ENCODE peak calls at places on chromosomes 6 and 20, in nine cellular contexts. V is upper lobe of left lung, U is heart left ventricle, L is omental fat pad, W is transverse colon, R is mesothelial cell of epicardium, D is osteocyte, N is neural crest cell, F is AG10803. Y is an unnamed sample.

GRCh38 chr6:63584125-63584514 is 11.8 kb downstream of the LOC128125822 start:
- DNase-seq in V (no peak), U (no peak), L (no peak), W (no peak), R (no peak), D (no peak), N (no peak), F (no peak), Y (no peak)

GRCh38 chr6:124658053-124658452 is 304.2 kb upstream of the RNF217 start:
- DNase-seq in V (no peak), U (no peak), L (no peak), W (no peak), R (no peak), D (no peak), N (no peak), F (no peak), Y (no peak)

GRCh38 chr6:168616807-168617756 is 176.1 kb downstream of the SMOC2 start:
- DNase-seq in V (no peak), U (no peak), L (no peak), W (peak; percentile 52), R (no peak), D (no peak), N (no peak), F (no peak), Y (no peak)

GRCh38 chr6:39887692-39888450 is 46.4 kb downstream of the MOCS1 start:
- DNase-seq in V (no peak), U (peak; percentile 83), L (peak; percentile 26), W (peak; percentile 38), R (peak; percentile 53), D (peak; percentile 92), N (peak; percentile 40), F (peak; percentile 94), Y (no peak)

GRCh38 chr6:34025112-34025807 is 120.6 kb downstream of the GRM4 start:
- DNase-seq in V (no peak), U (no peak), L (no peak), W (no peak), R (no peak), D (no peak), N (no peak), F (no peak), Y (no peak)

GRCh38 chr6:96058094-96058493 is 42.3 kb downstream of the FUT9 start:
- DNase-seq in V (no peak), U (no peak), L (no peak), W (no peak), R (no peak), D (no peak), N (no peak), F (no peak), Y (no peak)

GRCh38 chr6:48471326-48471725 is 360.3 kb upstream of the PTCHD4 start:
- DNase-seq in V (no peak), U (no peak), L (no peak), W (no peak), R (no peak), D (no peak), N (no peak), F (no peak), Y (no peak)

GRCh38 chr20:61487346-61488022 is 235.4 kb downstream of the CDH4 start:
- DNase-seq in V (no peak), U (no peak), L (no peak), W (no peak), R (no peak), D (no peak), N (no peak), F (peak; percentile 62), Y (no peak)

GRCh38 chr6:38350882-38351281 is 288.8 kb downstream of the BTBD9 start:
- DNase-seq in V (no peak), U (no peak), L (no peak), W (no peak), R (no peak), D (no peak), N (no peak), F (peak; percentile 90), Y (no peak)

GRCh38 chr20:49775229-49775693 is 37.4 kb upstream of the SLC9A8 start:
- DNase-seq in V (peak; percentile 92), U (no peak), L (no peak), W (peak; percentile 80), R (no peak), D (no peak), N (peak; percentile 30), F (peak; percentile 69), Y (no peak)

GRCh38 chr6:63904844-63905243 is 269.2 kb downstream of the PHF3 start:
- DNase-seq in V (no peak), U (no peak), L (no peak), W (no peak), R (no peak), D (no peak), N (no peak), F (peak; percentile 82), Y (no peak)

GRCh38 chr6:167300902-167301425 is 9.8 kb downstream of the UNC93A start:
- DNase-seq in V (no peak), U (no peak), L (no peak), W (no peak), R (no peak), D (no peak), N (no peak), F (no peak), Y (no peak)

GRCh38 chr6:2414885-2415523 is 169.6 kb upstream of the GMDS start:
- DNase-seq in V (no peak), U (no peak), L (no peak), W (no peak), R (no peak), D (peak; percentile 13), N (no peak), F (no peak), Y (no peak)

GRCh38 chr6:4242593-4242992 is 107.2 kb upstream of the ECI2 start:
- DNase-seq in V (no peak), U (no peak), L (no peak), W (no peak), R (no peak), D (no peak), N (no peak), F (no peak), Y (no peak)

GRCh38 chr6:54327631-54328030 is 19.4 kb downstream of the TINAG start:
- DNase-seq in V (no peak), U (no peak), L (no peak), W (no peak), R (no peak), D (no peak), N (no peak), F (no peak), Y (no peak)

GRCh38 chr20:23497458-23498026 is 6.6 kb downstream of the CST8 start:
- DNase-seq in V (no peak), U (no peak), L (no peak), W (no peak), R (no peak), D (no peak), N (no peak), F (no peak), Y (no peak)

GRCh38 chr6:148524509-148524908 is 181.9 kb downstream of the SASH1 start:
- DNase-seq in V (no peak), U (no peak), L (no peak), W (no peak), R (no peak), D (no peak), N (no peak), F (peak; percentile 86), Y (no peak)

GRCh38 chr6:45633272-45633908 is 255.7 kb upstream of the SUPT3H start:
- DNase-seq in V (no peak), U (no peak), L (no peak), W (no peak), R (no peak), D (no peak), N (no peak), F (no peak), Y (no peak)

GRCh38 chr20:39181490-39181889 is 219.3 kb downstream of the DHX35 start:
- DNase-seq in V (no peak), U (no peak), L (no peak), W (no peak), R (no peak), D (no peak), N (no peak), F (no peak), Y (no peak)

GRCh38 chr6:30364591-30364990 is 19.6 kb downstream of the RPP21 start:
- DNase-seq in V (no peak), U (no peak), L (no peak), W (no peak), R (no peak), D (no peak), N (no peak), F (no peak), Y (no peak)
- TF ChIP-seq CTCF in V (no peak), U (no peak), L (no peak), W (no peak), R (no peak), D (no peak), N (no peak), F (no peak), Y (no peak)

GRCh38 chr20:60262967-60263603 is 304.9 kb downstream of the CDH26 start:
- DNase-seq in V (peak; percentile 61), U (no peak), L (no peak), W (peak; percentile 22), R (peak; percentile 48), D (no peak), N (peak; percentile 20), F (no peak), Y (no peak)
- TF ChIP-seq CTCF in V (peak; percentile 64), U (peak; percentile 69), L (no peak), W (peak; percentile 52), R (peak; percentile 65), D (peak; percentile 62), N (peak; percentile 73), F (peak; percentile 65), Y (peak; percentile 77)

GRCh38 chr20:31739550-31739863 is 417 bp downstream of the TPX2 start:
- DNase-seq in V (no peak), U (no peak), L (no peak), W (no peak), R (no peak), D (no peak), N (no peak), F (no peak), Y (no peak)
- TF ChIP-seq CTCF in V (no peak), U (no peak), L (no peak), W (no peak), R (no peak), D (no peak), N (peak; percentile 0), F (no peak), Y (no peak)

GRCh38 chr20:3174442-3175263 is 1.3 kb upstream of the LZTS3 start:
- DNase-seq in V (no peak), U (no peak), L (no peak), W (no peak), R (no peak), D (no peak), N (no peak), F (peak; percentile 37), Y (no peak)

GRCh38 chr20:3172126-3172932 is 1.0 kb downstream of the LZTS3 start:
- DNase-seq in V (no peak), U (no peak), L (no peak), W (no peak), R (no peak), D (no peak), N (no peak), F (no peak), Y (no peak)

GRCh38 chr20:3172933-3173581 is at the start of gene LZTS3:
- DNase-seq in V (peak; percentile 71), U (peak; percentile 77), L (peak; percentile 58), W (peak; percentile 77), R (no peak), D (peak; percentile 88), N (peak; percentile 70), F (peak; percentile 42), Y (peak; percentile 85)

GRCh38 chr20:3175270-3175669 is 1.9 kb upstream of the LZTS3 start:
- DNase-seq in V (no peak), U (no peak), L (no peak), W (no peak), R (no peak), D (no peak), N (no peak), F (no peak), Y (no peak)

GRCh38 chr20:3173582-3174441 is 463 bp upstream of the LZTS3 start:
- DNase-seq in V (peak; percentile 88), U (peak; percentile 92), L (peak; percentile 56), W (peak; percentile 93), R (peak; percentile 94), D (peak; percentile 95), N (peak; percentile 94), F (peak; percentile 69), Y (peak; percentile 97)
- TF ChIP-seq CTCF in V (no peak), U (no peak), L (no peak), W (peak; percentile 28), R (no peak), D (peak; percentile 23), N (peak; percentile 45), F (peak; percentile 26), Y (peak; percentile 63)